ENCODE peak calls at places on chromosomes 7 and 10, in six cellular contexts. L is HFF-Myc; A is HFFc6; P is activated CD8-positive, alpha-beta T cell treated with anti-CD3 and anti-CD28 coated beads for 36 hours; J is uterus; S is A549. U is an unnamed sample.
A peak's percentile ranks its signal among the peaks of the same experiment; 100 is the strongest.

GRCh38 chr7:149721084-149721601 is 52.2 kb downstream of the ZNF467 start:
- DNase-seq in J (no peak), S (no peak), P (no peak), L (no peak), A (no peak), U (peak; percentile 8)

GRCh38 chr7:41574377-41574776 is 128.5 kb downstream of the INHBA start:
- DNase-seq in A (peak; percentile 80), S (no peak), P (no peak), L (no peak), J (no peak), U (no peak)

GRCh38 chr7:85102813-85103350 is 84.0 kb downstream of the SEMA3D start:
- DNase-seq in P (no peak), S (no peak), L (no peak), A (peak; percentile 22), J (no peak), U (no peak)

GRCh38 chr7:106679153-106679931 is 18.4 kb upstream of the CCDC71L start:
- DNase-seq in A (peak; percentile 20), J (peak; percentile 19), L (no peak), P (peak; percentile 64), S (no peak), U (peak; percentile 42)

GRCh38 chr7:55774327-55775050 is 88.1 kb downstream of the SEPTIN14 start:
- DNase-seq in J (no peak), A (no peak), P (no peak), S (no peak), L (no peak), U (no peak)

GRCh38 chr10:74917481-74918077 is 91.2 kb downstream of the KAT6B start:
- DNase-seq in A (peak; percentile 68), J (no peak), L (no peak), S (peak; percentile 44), P (no peak), U (no peak)

GRCh38 chr10:93608421-93608820 is 3.9 kb upstream of the PDE6C start:
- DNase-seq in S (no peak), L (no peak), J (no peak), P (no peak), A (no peak), U (no peak)

GRCh38 chr10:58438340-58438739 is 53.1 kb downstream of the TFAM start:
- DNase-seq in L (no peak), J (no peak), P (no peak), A (peak; percentile 68), S (no peak), U (no peak)

GRCh38 chr7:17408904-17409290 is 110.4 kb downstream of the AHR start:
- DNase-seq in S (no peak), A (no peak), L (no peak), P (no peak), J (no peak), U (no peak)

GRCh38 chr7:45053941-45054340 is 34.8 kb downstream of the NACAD start:
- DNase-seq in P (no peak), S (no peak), A (no peak), L (no peak), J (no peak), U (no peak)

DNA sequence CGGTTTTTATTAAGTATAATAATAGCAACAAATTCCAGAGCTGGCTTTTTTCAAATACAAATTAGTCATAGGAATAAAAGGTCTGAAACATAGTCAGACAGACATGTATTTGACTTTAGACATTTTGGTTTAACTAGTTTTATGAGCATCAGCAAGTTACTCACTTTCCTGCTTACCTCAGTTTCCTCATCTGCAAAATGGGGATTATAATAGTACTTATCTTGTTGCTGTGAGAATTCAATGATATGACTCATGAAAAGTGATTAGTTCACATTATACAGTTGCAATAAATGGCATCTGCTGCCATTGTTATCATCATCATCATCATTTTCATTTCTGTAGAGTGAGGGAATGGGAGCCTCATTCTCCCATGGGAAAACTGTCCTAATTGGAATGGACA is 33.5 kb downstream of the ACTA2 start:
- DNase-seq in J (no peak), P (no peak), S (no peak), L (no peak), A (no peak), U (no peak)
- TF ChIP-seq CTCF in J (no peak), P (no peak), S (no peak), L (no peak), A (no peak), U (no peak)

GRCh38 chr10:132152896-132153580 is 33.7 kb upstream of the DPYSL4 start:
- DNase-seq in A (no peak), L (no peak), S (no peak), J (no peak), P (no peak), U (no peak)

GRCh38 chr10:132154931-132155330 is 31.8 kb upstream of the DPYSL4 start:
- DNase-seq in S (no peak), J (no peak), A (no peak), P (no peak), L (no peak), U (no peak)

GRCh38 chr10:132154440-132154839 is 32.3 kb upstream of the DPYSL4 start:
- DNase-seq in J (no peak), S (no peak), P (no peak), A (no peak), L (no peak), U (no peak)

GRCh38 chr10:132151951-132152505 is 34.7 kb upstream of the DPYSL4 start:
- DNase-seq in S (no peak), A (no peak), P (no peak), L (no peak), J (no peak), U (no peak)

GRCh38 chr10:132153616-132154217 is 33.0 kb upstream of the DPYSL4 start:
- DNase-seq in L (no peak), S (no peak), P (no peak), A (no peak), J (no peak), U (no peak)
- TF ChIP-seq CTCF in L (no peak), S (no peak), P (no peak), A (no peak), J (no peak), U (no peak)

GRCh38 chr7:75756340-75757297 is 15.4 kb downstream of the CCL26 start:
- DNase-seq in J (no peak), P (no peak), S (peak; percentile 53), L (no peak), A (no peak), U (peak; percentile 52)
- TF ChIP-seq CTCF in J (no peak), P (peak; percentile 10), S (peak; percentile 24), L (peak; percentile 47), A (peak; percentile 81), U (peak; percentile 19)

DNA sequence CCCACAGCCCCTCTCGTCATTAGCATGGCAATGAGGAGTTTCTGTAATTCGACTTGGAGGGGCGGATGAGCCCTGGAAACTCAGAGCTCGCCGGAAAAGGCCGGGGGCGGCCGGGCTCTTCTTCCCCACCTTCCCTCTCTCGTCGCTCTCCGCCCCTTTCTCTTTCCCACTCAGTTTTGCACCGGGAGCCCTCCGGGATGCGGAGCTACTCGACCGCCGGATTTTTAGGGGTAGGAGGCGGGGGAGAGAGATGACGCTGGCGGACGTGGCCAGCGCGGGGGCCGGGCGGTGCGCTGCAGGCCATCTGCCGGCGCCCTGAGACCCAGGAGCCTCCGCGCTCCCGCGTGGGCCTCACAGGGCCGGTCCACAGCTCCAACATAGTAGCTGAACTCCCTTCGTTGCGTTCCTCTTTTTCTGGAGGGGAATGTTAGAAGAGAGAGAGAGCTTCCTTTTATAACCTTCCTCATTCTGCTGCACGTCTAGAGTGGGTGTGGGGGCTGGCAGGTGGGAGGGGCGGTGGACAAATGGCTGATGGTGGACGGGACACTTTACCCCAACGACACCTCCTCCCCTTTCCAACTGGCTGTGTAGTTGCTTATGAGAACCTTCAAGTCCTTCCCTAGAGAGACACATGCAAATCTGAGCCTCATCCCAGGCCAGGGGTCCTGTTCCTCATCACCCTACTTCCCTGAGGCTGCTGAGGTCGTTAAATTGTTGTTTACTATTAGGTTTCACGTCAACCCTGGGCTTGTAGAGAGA is 1.1 kb upstream of the HOXA1 start:
- DNase-seq in J (peak; percentile 68), S (no peak), L (no peak), A (peak; percentile 14), P (peak; percentile 8), U (peak; percentile 63)
- TF ChIP-seq CTCF in J (peak; percentile 12), S (no peak), L (no peak), A (no peak), P (no peak), U (no peak)

GRCh38 chr7:140397784-140398750 is at the start of gene SLC37A3:
- DNase-seq in L (no peak), J (peak; percentile 88), P (peak; percentile 90), S (peak; percentile 96), A (peak; percentile 54), U (peak; percentile 97)
- TF ChIP-seq CTCF in L (no peak), J (peak; percentile 47), P (no peak), S (no peak), A (peak; percentile 22), U (no peak)

DNA sequence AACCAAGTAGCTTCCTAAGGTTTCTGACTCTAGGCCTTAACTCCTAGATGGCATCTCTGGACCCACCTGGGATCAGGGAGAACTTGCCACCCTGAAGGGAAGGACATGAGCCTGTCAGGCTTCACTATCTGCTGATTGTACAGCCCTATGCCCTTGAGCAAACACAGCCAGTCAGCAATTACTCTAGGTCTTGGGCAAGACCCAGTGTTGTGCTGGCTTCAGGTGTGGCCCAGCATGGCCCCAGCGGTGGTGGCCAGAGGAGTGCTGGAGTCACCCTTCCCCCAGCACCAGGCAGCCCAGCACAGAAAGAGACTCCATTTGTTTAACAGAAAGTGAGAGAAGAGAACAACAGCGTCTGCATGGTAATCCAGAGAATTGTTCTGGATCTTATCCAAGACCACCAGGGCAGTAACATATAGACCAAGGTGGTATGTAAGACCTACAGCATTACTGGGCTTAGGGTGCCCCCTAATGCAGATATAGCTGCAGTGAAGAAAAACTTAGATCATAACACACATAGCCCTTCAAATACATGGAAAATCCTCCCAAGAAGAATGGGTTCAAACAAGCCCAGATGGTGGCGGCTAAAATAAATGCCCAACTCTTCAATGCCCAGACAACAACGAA is 207.7 kb downstream of the MAGI2 start:
- DNase-seq in J (no peak), L (no peak), P (no peak), A (no peak), S (no peak), U (no peak)
- TF ChIP-seq CTCF in J (no peak), L (peak; percentile 7), P (no peak), A (no peak), S (no peak), U (no peak)

U was measured in GM13976.